ENCODE peak calls at places on chromosomes 16 and 17, in seven cellular contexts. K is T-helper 9 cell, D is AML-193, W is HS-27A, S is fibroblast of lung, V is fibroblast of the conjunctiva, N is smooth muscle cell of the brain vasculature. E is an unnamed sample.

GRCh38 chr17:64492481-64493109 is 4.3 kb downstream of the POLG2 start:
- DNase-seq in K (peak; percentile 16), D (peak; percentile 27), W (no peak), S (no peak), V (no peak), N (no peak), E (no peak)

GRCh38 chr16:15988268-15989013 is 39.0 kb downstream of the ABCC1 start:
- DNase-seq in K (no peak), D (no peak), W (no peak), S (peak; percentile 56), V (no peak), N (no peak), E (no peak)

GRCh38 chr17:79798296-79799173 is 1.7 kb upstream of the CBX8 start:
- DNase-seq in K (no peak), D (no peak), W (no peak), S (no peak), V (no peak), N (no peak), E (no peak)

GRCh38 chr17:58329035-58329807 is 626 bp upstream of the TSPOAP1 start:
- DNase-seq in K (peak; percentile 50), D (peak; percentile 88), W (no peak), S (no peak), V (no peak), N (no peak), E (peak; percentile 98)

GRCh38 chr17:550776-551175 is 163.9 kb downstream of the VPS53 start:
- DNase-seq in K (no peak), D (no peak), W (no peak), S (peak; percentile 79), V (no peak), N (no peak), E (no peak)

GRCh38 chr17:78716814-78717393 is 65.2 kb downstream of the CYTH1 start:
- DNase-seq in K (no peak), D (no peak), W (no peak), S (peak; percentile 43), V (no peak), N (no peak), E (no peak)

GRCh38 chr17:57999496-58000017 is 7.5 kb downstream of the SRSF1 start:
- DNase-seq in K (no peak), D (peak; percentile 85), W (no peak), S (peak; percentile 58), V (peak; percentile 68), N (no peak), E (peak; percentile 66)

GRCh38 chr16:64094170-64094960 is 1027.5 kb downstream of the CDH11 start:
- DNase-seq in K (no peak), D (no peak), W (no peak), S (peak; percentile 26), V (no peak), N (no peak), E (no peak)

GRCh38 chr16:77359065-77359502 is 75.8 kb downstream of the ADAMTS18 start:
- DNase-seq in K (no peak), D (no peak), W (peak; percentile 8), S (peak; percentile 79), V (no peak), N (no peak), E (no peak)

GRCh38 chr16:67388191-67388590 is 5.1 kb downstream of the TPPP3 start:
- DNase-seq in K (no peak), D (no peak), W (no peak), S (no peak), V (no peak), N (no peak), E (no peak)